ENCODE peak calls at places on chromosomes 3 and 15, in six cellular contexts. O is fibroblast of mammary gland, X is cardiac fibroblast, W is GM12864, R is adrenal gland, E is WTC11. B is an unnamed sample.

GRCh38 chr3:53109190-53109589 is 21.0 kb downstream of the RFT1 start:
- DNase-seq in W (no peak), R (no peak), O (peak; percentile 78), X (peak; percentile 83), E (no peak), B (peak; percentile 56)

GRCh38 chr3:132596816-132597433 is at the start of gene ACKR4:
- DNase-seq in R (no peak), X (no peak), E (no peak), O (peak; percentile 17), W (no peak), B (no peak)

GRCh38 chr3:78846688-78847087 is 921.1 kb downstream of the ROBO1 start:
- DNase-seq in R (no peak), E (no peak), O (peak; percentile 71), W (no peak), X (peak; percentile 65), B (peak; percentile 60)

GRCh38 chr15:39710681-39711080 is 72.0 kb downstream of the FSIP1 start:
- DNase-seq in R (no peak), X (no peak), W (no peak), O (no peak), E (no peak), B (no peak)

GRCh38 chr15:48722764-48723661 is 77.5 kb upstream of the FBN1 start:
- DNase-seq in E (no peak), X (peak; percentile 96), O (peak; percentile 95), R (peak; percentile 48), W (no peak), B (peak; percentile 80)

GRCh38 chr3:95334461-95334860 is 1271.6 kb downstream of the NSUN3 start:
- DNase-seq in X (no peak), O (no peak), R (no peak), W (no peak), E (no peak), B (no peak)

GRCh38 chr3:141421186-141421585 is 52.9 kb downstream of the ZBTB38 start:
- DNase-seq in X (no peak), R (no peak), E (no peak), O (no peak), W (no peak), B (no peak)

GRCh38 chr15:29364429-29365078 is 94.9 kb upstream of the NSMCE3 start:
- DNase-seq in X (peak; percentile 63), W (no peak), O (peak; percentile 57), R (no peak), E (peak; percentile 46), B (peak; percentile 9)

GRCh38 chr3:33006081-33006480 is 54.6 kb downstream of the CCR4 start:
- DNase-seq in O (no peak), E (peak; percentile 59), R (no peak), W (no peak), X (no peak), B (no peak)

GRCh38 chr3:14323401-14324223 is 78.8 kb upstream of the SLC6A6 start:
- DNase-seq in E (no peak), X (no peak), O (no peak), R (peak; percentile 70), W (no peak), B (no peak)

GRCh38 chr15:73753250-73754130 is at the start of gene INSYN1:
- DNase-seq in R (no peak), E (peak; percentile 42), X (peak; percentile 38), O (peak; percentile 6), W (no peak), B (no peak)

GRCh38 chr3:156817931-156818765 is 8.0 kb upstream of the LEKR1 start:
- DNase-seq in R (no peak), X (no peak), E (no peak), W (no peak), O (no peak), B (no peak)

GRCh38 chr3:46075816-46076215 is 48.5 kb upstream of the XCR1 start:
- DNase-seq in R (no peak), W (no peak), O (no peak), E (no peak), X (no peak), B (no peak)

GRCh38 chr3:146117406-146118285 is 43.3 kb downstream of the PLOD2 start:
- DNase-seq in W (no peak), O (peak; percentile 95), X (peak; percentile 91), E (no peak), R (no peak), B (peak; percentile 70)

GRCh38 chr15:73940061-73940981 is 14.1 kb downstream of the LOXL1 start:
- DNase-seq in X (no peak), R (no peak), W (no peak), E (no peak), O (peak; percentile 48), B (no peak)

GRCh38 chr3:15094187-15094875 is 4.6 kb downstream of the RBSN start:
- DNase-seq in R (no peak), E (no peak), W (no peak), O (no peak), X (peak; percentile 49), B (no peak)

GRCh38 chr3:40329081-40329480 is 19.6 kb downstream of the EIF1B start:
- DNase-seq in X (no peak), E (no peak), R (no peak), W (no peak), O (no peak), B (no peak)

GRCh38 chr15:58677426-58677825 is 72.1 kb downstream of the ADAM10 start:
- DNase-seq in W (no peak), X (no peak), O (no peak), R (no peak), E (no peak), B (no peak)
- TF ChIP-seq CTCF in W (no peak), X (no peak), O (no peak), R (peak; percentile 27), E (no peak), B (no peak)

GRCh38 chr15:55740981-55741591 is 1.9 kb downstream of the PRTG start:
- DNase-seq in O (no peak), X (no peak), E (no peak), R (no peak), W (no peak), B (no peak)

GRCh38 chr15:55742498-55742926 is 440 bp downstream of the PRTG start:
- DNase-seq in E (no peak), R (peak; percentile 32), X (peak; percentile 33), O (no peak), W (no peak), B (no peak)

GRCh38 chr15:55740479-55740878 is 2.5 kb downstream of the PRTG start:
- DNase-seq in R (no peak), W (no peak), X (no peak), O (no peak), E (no peak), B (no peak)

GRCh38 chr15:55742927-55743614 is at the start of gene PRTG:
- DNase-seq in E (peak; percentile 77), O (peak; percentile 76), R (peak; percentile 81), X (peak; percentile 74), W (no peak), B (no peak)

DNA sequence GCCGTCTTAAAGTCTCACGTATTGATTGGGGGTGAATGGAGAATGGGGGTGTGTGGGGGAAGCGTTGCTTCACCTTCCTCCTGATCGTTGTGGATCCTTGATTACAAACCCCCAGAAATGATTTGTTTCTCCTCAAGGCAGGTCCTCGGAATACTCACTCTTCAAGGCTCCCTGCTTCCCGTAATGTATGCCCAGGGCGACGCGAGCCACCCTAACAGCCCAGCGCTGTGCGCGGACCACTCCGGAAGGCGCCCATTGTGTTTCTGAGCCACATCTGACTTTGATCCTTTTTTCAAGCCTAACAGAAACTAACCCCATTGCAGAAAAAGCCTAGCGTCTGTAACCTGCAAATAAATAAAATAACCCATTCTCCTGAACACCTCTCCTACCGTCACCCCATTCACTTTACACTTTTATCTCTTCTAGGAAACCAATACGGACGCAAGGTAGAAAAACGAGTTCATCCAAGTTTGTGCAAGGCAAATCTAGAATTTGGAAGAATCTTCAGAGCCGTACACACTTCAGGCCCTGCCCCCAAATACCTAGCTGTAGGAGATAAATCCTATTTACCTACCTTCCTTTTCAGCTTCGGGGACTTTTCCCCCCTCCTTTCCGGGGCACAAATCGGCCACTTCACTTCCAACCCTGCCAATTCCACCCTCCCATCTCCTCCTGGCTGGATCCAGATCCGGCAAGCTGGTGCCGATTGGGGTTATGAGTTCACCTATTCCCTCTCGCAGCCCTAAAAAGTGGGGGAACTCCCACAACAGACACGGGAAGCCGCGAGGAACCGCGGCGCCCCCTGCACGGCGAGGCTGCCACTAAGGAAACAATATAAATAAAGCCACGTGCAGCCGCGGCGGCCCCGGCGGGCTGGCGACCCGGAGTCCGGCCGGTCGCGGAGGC is 1.1 kb downstream of the PRTG start:
- DNase-seq in W (no peak), R (peak; percentile 16), E (peak; percentile 49), O (no peak), X (peak; percentile 20), B (no peak)
- TF ChIP-seq CTCF in W (peak; percentile 5), R (no peak), E (no peak), O (no peak), X (peak; percentile 10), B (no peak)

GRCh38 chr3:48503406-48504050 is 446 bp downstream of the SHISA5 start:
- DNase-seq in O (peak; percentile 55), X (peak; percentile 57), R (peak; percentile 66), E (peak; percentile 57), W (no peak), B (no peak)
- TF ChIP-seq CTCF in O (no peak), X (no peak), R (no peak), E (no peak), W (no peak), B (no peak)

DNA sequence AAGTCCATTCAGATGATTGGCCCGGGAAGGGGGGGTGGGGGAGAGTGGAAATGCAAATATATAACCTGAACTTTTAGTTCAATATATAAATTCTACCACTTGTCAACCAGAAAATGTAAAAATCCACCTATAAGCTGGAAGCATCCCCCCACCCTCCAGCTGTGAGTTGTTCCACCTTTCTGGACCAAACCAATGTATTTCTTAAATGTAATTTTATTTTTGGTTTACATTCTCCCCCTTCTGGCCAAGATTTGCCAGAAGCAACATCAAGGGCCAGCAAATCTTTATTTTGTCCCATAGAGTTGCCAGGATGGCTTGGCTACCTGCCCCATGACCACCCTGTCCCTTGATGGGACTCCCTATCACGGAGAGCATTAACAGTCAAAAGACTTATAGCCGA is 545.7 kb downstream of the TBL1XR1 start:
- DNase-seq in X (peak; percentile 10), E (no peak), R (no peak), W (no peak), O (peak; percentile 2), B (no peak)
- TF ChIP-seq CTCF in X (no peak), E (no peak), R (no peak), W (no peak), O (no peak), B (no peak)

GRCh38 chr3:128320551-128321340 is 145.9 kb downstream of the DNAJB8 start:
- DNase-seq in O (no peak), E (no peak), W (no peak), X (no peak), R (peak; percentile 10), B (no peak)

GRCh38 chr3:128323206-128324081 is 143.2 kb downstream of the DNAJB8 start:
- DNase-seq in X (no peak), R (no peak), W (no peak), E (no peak), O (no peak), B (no peak)

GRCh38 chr3:128319741-128320141 is 146.9 kb downstream of the DNAJB8 start:
- DNase-seq in W (no peak), O (no peak), E (no peak), X (no peak), R (peak; percentile 1), B (no peak)

GRCh38 chr3:128322030-128323022 is 144.4 kb downstream of the DNAJB8 start:
- DNase-seq in O (peak; percentile 50), E (peak; percentile 78), W (no peak), R (peak; percentile 33), X (peak; percentile 63), B (no peak)

GRCh38 chr3:128321418-128321817 is 145.3 kb downstream of the DNAJB8 start:
- DNase-seq in O (no peak), W (no peak), R (no peak), E (no peak), X (no peak), B (no peak)
- TF ChIP-seq CTCF in O (no peak), W (no peak), R (no peak), E (no peak), X (no peak), B (no peak)

B was measured in HFF-Myc.